ENCODE peak calls at places on chromosomes 11 and 22, in five cellular contexts. One of them, this sample, is unnamed.
A peak's percentile ranks its signal among the peaks of the same experiment; 100 is the strongest.

GRCh38 chr11:110758012-110758411 is 45.8 kb upstream of the ARHGAP20 start:
- DNase-seq in lower lobe of right lung: no peak
- DNase-seq in bronchial epithelial cell: no peak
- DNase-seq in BJ: no peak
- DNase-seq in cardiac fibroblast: no peak
- DNase-seq in this sample: no peak

GRCh38 chr11:119298726-119299125 is 18.2 kb downstream of the MCAM start:
- DNase-seq in cardiac fibroblast: no peak
- DNase-seq in bronchial epithelial cell: no peak
- DNase-seq in lower lobe of right lung: no peak
- DNase-seq in BJ: no peak
- DNase-seq in this sample: no peak

GRCh38 chr22:31102441-31103081 is 4.8 kb downstream of the SELENOM start:
- DNase-seq in BJ: peak; percentile 86
- DNase-seq in lower lobe of right lung: no peak
- DNase-seq in bronchial epithelial cell: peak; percentile 67
- DNase-seq in cardiac fibroblast: peak; percentile 96
- DNase-seq in this sample: no peak

GRCh38 chr22:41862530-41863266 is 29.8 kb downstream of the SREBF2 start:
- DNase-seq in cardiac fibroblast: no peak
- DNase-seq in lower lobe of right lung: no peak
- DNase-seq in BJ: no peak
- DNase-seq in bronchial epithelial cell: no peak
- DNase-seq in this sample: no peak

GRCh38 chr11:10885703-10886363 is 28.0 kb upstream of the ZBED5 start:
- DNase-seq in bronchial epithelial cell: no peak
- DNase-seq in cardiac fibroblast: peak; percentile 33
- DNase-seq in BJ: no peak
- DNase-seq in lower lobe of right lung: no peak
- DNase-seq in this sample: no peak

GRCh38 chr11:121780971-121781370 is 328.2 kb upstream of the SORL1-AS1 start:
- DNase-seq in BJ: no peak
- DNase-seq in bronchial epithelial cell: no peak
- DNase-seq in cardiac fibroblast: no peak
- DNase-seq in lower lobe of right lung: no peak
- DNase-seq in this sample: no peak

GRCh38 chr11:118859995-118860394 is 23.7 kb upstream of the CXCR5 start:
- DNase-seq in cardiac fibroblast: no peak
- DNase-seq in bronchial epithelial cell: no peak
- DNase-seq in lower lobe of right lung: no peak
- DNase-seq in BJ: no peak
- DNase-seq in this sample: no peak

GRCh38 chr11:2662430-2663299 is 37.1 kb downstream of the KCNQ1OT1 start:
- DNase-seq in bronchial epithelial cell: no peak
- DNase-seq in BJ: no peak
- DNase-seq in lower lobe of right lung: no peak
- DNase-seq in cardiac fibroblast: no peak
- DNase-seq in this sample: no peak

GRCh38 chr11:73969991-73970800 is 12.4 kb downstream of the UCP2 start:
- DNase-seq in BJ: no peak
- DNase-seq in bronchial epithelial cell: no peak
- DNase-seq in cardiac fibroblast: no peak
- DNase-seq in lower lobe of right lung: peak; percentile 28
- DNase-seq in this sample: no peak

GRCh38 chr11:8361206-8361605 is 97.5 kb upstream of the LMO1 start:
- DNase-seq in lower lobe of right lung: no peak
- DNase-seq in BJ: no peak
- DNase-seq in cardiac fibroblast: no peak
- DNase-seq in bronchial epithelial cell: no peak
- DNase-seq in this sample: no peak

GRCh38 chr11:12915093-12915492 is 94.0 kb upstream of the RASSF10 start:
- DNase-seq in lower lobe of right lung: no peak
- DNase-seq in BJ: no peak
- DNase-seq in cardiac fibroblast: no peak
- DNase-seq in bronchial epithelial cell: no peak
- DNase-seq in this sample: no peak

GRCh38 chr22:11598492-11599440 is 3929.2 kb upstream of the OR11H1 start:
- DNase-seq in cardiac fibroblast: no peak
- DNase-seq in BJ: no peak
- DNase-seq in bronchial epithelial cell: no peak
- DNase-seq in lower lobe of right lung: no peak
- DNase-seq in this sample: no peak

GRCh38 chr11:120546312-120547205 is 35.0 kb downstream of the GRIK4 start:
- DNase-seq in lower lobe of right lung: no peak
- DNase-seq in BJ: peak; percentile 94
- DNase-seq in bronchial epithelial cell: peak; percentile 98
- DNase-seq in cardiac fibroblast: peak; percentile 91
- DNase-seq in this sample: peak; percentile 77

GRCh38 chr11:133952199-133953190 is 4.3 kb downstream of the IGSF9B start:
- DNase-seq in cardiac fibroblast: no peak
- DNase-seq in lower lobe of right lung: no peak
- DNase-seq in BJ: no peak
- DNase-seq in bronchial epithelial cell: no peak
- DNase-seq in this sample: no peak

GRCh38 chr11:102377891-102378290 is 30.9 kb downstream of the BIRC2 start:
- DNase-seq in bronchial epithelial cell: no peak
- DNase-seq in lower lobe of right lung: no peak
- DNase-seq in cardiac fibroblast: no peak
- DNase-seq in BJ: no peak
- DNase-seq in this sample: no peak

GRCh38 chr22:47618180-47618579 is 855.7 kb downstream of the TBC1D22A start:
- DNase-seq in cardiac fibroblast: no peak
- DNase-seq in bronchial epithelial cell: no peak
- DNase-seq in BJ: no peak
- DNase-seq in lower lobe of right lung: no peak
- DNase-seq in this sample: no peak

GRCh38 chr11:119044708-119045107 is 12.3 kb downstream of the HYOU1 start:
- DNase-seq in lower lobe of right lung: no peak
- DNase-seq in BJ: no peak
- DNase-seq in cardiac fibroblast: no peak
- DNase-seq in bronchial epithelial cell: no peak
- DNase-seq in this sample: no peak

GRCh38 chr11:334264-335033 is 13.8 kb upstream of the IFITM3 start:
- DNase-seq in cardiac fibroblast: no peak
- DNase-seq in BJ: no peak
- DNase-seq in lower lobe of right lung: no peak
- DNase-seq in bronchial epithelial cell: no peak
- DNase-seq in this sample: no peak

GRCh38 chr11:3155216-3155615 is 9.9 kb downstream of the OSBPL5 start:
- DNase-seq in bronchial epithelial cell: no peak
- DNase-seq in BJ: no peak
- DNase-seq in lower lobe of right lung: peak; percentile 40
- DNase-seq in cardiac fibroblast: no peak
- DNase-seq in this sample: no peak

GRCh38 chr11:68912254-68912653 is 8.6 kb downstream of the IGHMBP2 start:
- DNase-seq in BJ: no peak
- DNase-seq in cardiac fibroblast: peak; percentile 49
- DNase-seq in bronchial epithelial cell: no peak
- DNase-seq in lower lobe of right lung: no peak
- DNase-seq in this sample: no peak

GRCh38 chr11:122367809-122368231 is 251.8 kb upstream of the BLID start:
- DNase-seq in cardiac fibroblast: peak; percentile 6
- DNase-seq in bronchial epithelial cell: peak; percentile 81
- DNase-seq in BJ: no peak
- DNase-seq in lower lobe of right lung: no peak
- DNase-seq in this sample: no peak

GRCh38 chr11:36409152-36409713 is 100.8 kb downstream of the TRAF6 start:
- DNase-seq in lower lobe of right lung: no peak
- DNase-seq in cardiac fibroblast: peak; percentile 84
- DNase-seq in bronchial epithelial cell: peak; percentile 41
- DNase-seq in BJ: no peak
- DNase-seq in this sample: no peak

GRCh38 chr11:116373545-116373944 is 399.2 kb downstream of the BUD13 start:
- DNase-seq in cardiac fibroblast: no peak
- DNase-seq in BJ: no peak
- DNase-seq in lower lobe of right lung: no peak
- DNase-seq in bronchial epithelial cell: no peak
- DNase-seq in this sample: no peak

GRCh38 chr11:117604349-117604995 is 192.5 kb downstream of the DSCAML1 start:
- DNase-seq in lower lobe of right lung: no peak
- DNase-seq in BJ: no peak
- DNase-seq in cardiac fibroblast: no peak
- DNase-seq in bronchial epithelial cell: no peak
- DNase-seq in this sample: no peak

GRCh38 chr11:34345012-34345804 is 12.6 kb downstream of the ABTB2 start:
- DNase-seq in BJ: peak; percentile 88
- DNase-seq in cardiac fibroblast: peak; percentile 96
- DNase-seq in bronchial epithelial cell: peak; percentile 89
- DNase-seq in lower lobe of right lung: no peak
- DNase-seq in this sample: peak; percentile 92

GRCh38 chr11:128341280-128341679 is 246.1 kb downstream of the ETS1 start:
- DNase-seq in cardiac fibroblast: peak; percentile 48
- DNase-seq in BJ: no peak
- DNase-seq in bronchial epithelial cell: peak; percentile 13
- DNase-seq in lower lobe of right lung: no peak
- DNase-seq in this sample: no peak

GRCh38 chr22:46678785-46679700 is 58.9 kb downstream of the GRAMD4 start:
- DNase-seq in bronchial epithelial cell: no peak
- DNase-seq in lower lobe of right lung: no peak
- DNase-seq in BJ: no peak
- DNase-seq in cardiac fibroblast: peak; percentile 16
- DNase-seq in this sample: no peak

GRCh38 chr22:41722496-41722895 is 23.2 kb downstream of the MEI1 start:
- DNase-seq in lower lobe of right lung: no peak
- DNase-seq in BJ: no peak
- DNase-seq in cardiac fibroblast: no peak
- DNase-seq in bronchial epithelial cell: no peak
- DNase-seq in this sample: no peak

GRCh38 chr11:118198370-118198769 is 21.9 kb upstream of the SCN2B start:
- DNase-seq in bronchial epithelial cell: peak; percentile 54
- DNase-seq in cardiac fibroblast: peak; percentile 71
- DNase-seq in BJ: no peak
- DNase-seq in lower lobe of right lung: peak; percentile 88
- DNase-seq in this sample: no peak

GRCh38 chr11:68889948-68890446 is 13.6 kb downstream of the MRPL21 start:
- DNase-seq in bronchial epithelial cell: no peak
- DNase-seq in lower lobe of right lung: no peak
- DNase-seq in BJ: peak; percentile 94
- DNase-seq in cardiac fibroblast: peak; percentile 90
- DNase-seq in this sample: no peak

GRCh38 chr11:75242722-75243600 is 2.4 kb downstream of the TPBGL start:
- DNase-seq in bronchial epithelial cell: no peak
- DNase-seq in lower lobe of right lung: no peak
- DNase-seq in cardiac fibroblast: no peak
- DNase-seq in BJ: no peak
- DNase-seq in this sample: no peak

GRCh38 chr22:25232301-25232700 is 12.9 kb downstream of the CRYBB2 start:
- DNase-seq in bronchial epithelial cell: peak; percentile 66
- DNase-seq in lower lobe of right lung: no peak
- DNase-seq in cardiac fibroblast: peak; percentile 21
- DNase-seq in BJ: no peak
- DNase-seq in this sample: no peak

GRCh38 chr11:61949169-61950034 is 749 bp upstream of the BEST1 start:
- DNase-seq in lower lobe of right lung: peak; percentile 77
- DNase-seq in BJ: peak; percentile 95
- DNase-seq in cardiac fibroblast: peak; percentile 96
- DNase-seq in bronchial epithelial cell: peak; percentile 70
- DNase-seq in this sample: no peak

GRCh38 chr22:49209452-49210195 is 618.0 kb downstream of the BRD1 start:
- DNase-seq in bronchial epithelial cell: no peak
- DNase-seq in BJ: no peak
- DNase-seq in lower lobe of right lung: peak; percentile 39
- DNase-seq in cardiac fibroblast: no peak
- DNase-seq in this sample: no peak
- H3K4me3 ChIP-seq in bronchial epithelial cell: no peak overlapping the region
- H3K4me3 ChIP-seq in BJ: no peak overlapping the region
- H3K4me3 ChIP-seq in lower lobe of right lung: no peak overlapping the region
- H3K4me3 ChIP-seq in cardiac fibroblast: no peak overlapping the region
- H3K4me3 ChIP-seq in this sample: no peak overlapping the region

DNA sequence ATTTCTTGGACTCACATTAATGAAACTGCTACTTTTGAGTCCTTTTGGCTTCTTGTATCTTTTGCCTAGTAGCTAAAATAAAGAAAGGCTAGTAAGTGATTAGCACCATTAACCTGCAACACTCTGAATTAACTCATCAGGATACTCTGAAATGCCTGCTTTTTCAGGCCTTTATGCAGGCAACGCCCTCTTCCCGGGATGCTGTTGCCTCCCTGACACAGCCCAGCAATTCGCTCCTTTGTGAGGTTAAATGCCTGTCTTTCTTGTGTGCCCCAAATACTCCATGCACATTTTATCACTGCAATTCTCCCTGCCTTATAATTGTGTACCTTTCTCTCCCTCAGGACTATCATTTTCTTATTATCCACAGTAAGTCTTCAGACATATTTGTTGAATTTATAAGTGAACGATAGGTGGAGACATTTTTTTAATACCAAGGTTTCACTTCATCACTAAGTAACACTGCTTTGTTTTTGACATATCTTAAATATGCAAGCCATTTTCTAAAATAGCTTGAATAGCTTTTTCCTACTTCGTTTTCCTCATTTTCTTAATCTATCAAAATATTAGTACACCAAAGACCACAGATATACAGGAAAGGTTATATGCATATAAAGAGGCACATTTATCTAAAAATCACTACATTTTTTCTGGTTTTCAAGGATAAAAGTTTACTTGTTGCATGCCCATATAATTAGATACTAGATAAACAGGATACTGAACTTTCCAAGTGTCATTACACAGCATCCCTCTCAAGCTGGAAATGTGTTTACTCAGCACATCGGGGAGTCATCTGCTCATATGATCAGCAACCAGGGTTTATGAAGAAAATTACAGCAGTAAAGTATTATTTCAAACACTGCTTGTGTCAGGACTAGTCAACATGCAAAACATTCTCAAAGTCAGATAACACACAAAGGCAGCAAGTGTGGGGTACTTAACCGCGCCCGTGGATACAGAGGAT is 48.5 kb upstream of the DDI1 start:
- DNase-seq in cardiac fibroblast: no peak
- DNase-seq in BJ: no peak
- DNase-seq in bronchial epithelial cell: peak; percentile 30
- DNase-seq in lower lobe of right lung: no peak
- DNase-seq in this sample: no peak
- TF ChIP-seq CTCF in cardiac fibroblast: no peak
- TF ChIP-seq CTCF in BJ: no peak
- TF ChIP-seq CTCF in bronchial epithelial cell: no peak
- TF ChIP-seq CTCF in lower lobe of right lung: no peak
- TF ChIP-seq CTCF in this sample: no peak

DNA sequence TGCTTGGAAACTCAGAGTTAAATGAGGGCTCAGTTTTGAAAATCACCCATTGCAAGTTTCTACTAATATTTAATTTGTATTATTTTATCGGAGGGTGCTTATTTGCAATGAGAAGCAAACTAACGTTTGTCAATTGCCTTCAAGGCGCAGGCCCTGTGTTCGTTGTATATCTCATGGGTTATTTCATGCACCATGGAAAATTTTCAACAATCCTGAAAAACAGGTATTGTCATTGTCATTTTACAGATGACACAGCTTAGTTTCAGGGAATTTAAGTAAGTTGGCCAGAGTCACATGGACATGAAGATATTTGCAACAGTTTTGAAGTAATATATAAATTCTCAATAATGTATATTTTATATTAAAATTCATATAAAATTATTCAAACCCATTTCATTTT is 157.7 kb upstream of the MTMR2 start:
- DNase-seq in lower lobe of right lung: no peak
- DNase-seq in bronchial epithelial cell: no peak
- DNase-seq in BJ: no peak
- DNase-seq in cardiac fibroblast: no peak
- DNase-seq in this sample: no peak
- H3K4me3 ChIP-seq in lower lobe of right lung: no peak overlapping the region
- H3K4me3 ChIP-seq in bronchial epithelial cell: no peak overlapping the region
- H3K4me3 ChIP-seq in BJ: no peak overlapping the region
- H3K4me3 ChIP-seq in cardiac fibroblast: no peak overlapping the region
- H3K4me3 ChIP-seq in this sample: no peak overlapping the region

GRCh38 chr11:132123854-132124835 is 753.7 kb downstream of the NTM start:
- DNase-seq in BJ: no peak
- DNase-seq in lower lobe of right lung: no peak
- DNase-seq in cardiac fibroblast: no peak
- DNase-seq in bronchial epithelial cell: no peak
- DNase-seq in this sample: no peak
- TF ChIP-seq CTCF in BJ: peak; percentile 8
- TF ChIP-seq CTCF in lower lobe of right lung: no peak
- TF ChIP-seq CTCF in cardiac fibroblast: peak; percentile 13
- TF ChIP-seq CTCF in bronchial epithelial cell: peak; percentile 7
- TF ChIP-seq CTCF in this sample: peak; percentile 6